ENCODE peak calls at places on chromosomes 16 and 17, in four cellular contexts. Q, A, M and N are unnamed samples.

GRCh38 chr16:12239953-12240485 is 263.5 kb downstream of the SNX29 start:
- DNase-seq in Q (no peak), A (no peak), M (peak), N (no peak)

GRCh38 chr17:40190197-40191021 is 13.1 kb downstream of the RAPGEFL1 start:
- DNase-seq in Q (no peak), A (no peak), M (peak), N (no peak)

GRCh38 chr17:16075949-16076348 is 76.3 kb downstream of the TTC19 start:
- DNase-seq in Q (no peak), A (no peak), M (no peak), N (no peak)

GRCh38 chr16:77611386-77611785 is 110.9 kb upstream of the NUDT7 start:
- DNase-seq in Q (no peak), A (no peak), M (no peak), N (no peak)

GRCh38 chr17:81556863-81557262 is 4.7 kb upstream of the FAAP100 start:
- DNase-seq in Q (no peak), A (no peak), M (no peak), N (no peak)

GRCh38 chr17:32265192-32265895 is at the start of gene RHBDL3:
- DNase-seq in Q (no peak), A (no peak), M (no peak), N (peak)

GRCh38 chr17:40538936-40539705 is 26.2 kb downstream of the CCR7 start:
- DNase-seq in Q (no peak), A (peak), M (peak), N (no peak)

GRCh38 chr17:199806-200603 is 18.6 kb upstream of the DOC2B start:
- DNase-seq in Q (no peak), A (peak), M (peak), N (no peak)

GRCh38 chr17:42002175-42002791 is 15.0 kb downstream of the DNAJC7 start:
- DNase-seq in Q (no peak), A (no peak), M (no peak), N (no peak)

GRCh38 chr17:29179232-29180036 is 764 bp downstream of the MYO18A start:
- DNase-seq in Q (peak), A (no peak), M (peak), N (peak)

GRCh38 chr16:50086176-50086575 is 20.4 kb downstream of the HEATR3 start:
- DNase-seq in Q (no peak), A (no peak), M (no peak), N (no peak)

GRCh38 chr16:82368041-82368440 is 198.0 kb upstream of the MPHOSPH6 start:
- DNase-seq in Q (peak), A (no peak), M (peak), N (peak)

DNA sequence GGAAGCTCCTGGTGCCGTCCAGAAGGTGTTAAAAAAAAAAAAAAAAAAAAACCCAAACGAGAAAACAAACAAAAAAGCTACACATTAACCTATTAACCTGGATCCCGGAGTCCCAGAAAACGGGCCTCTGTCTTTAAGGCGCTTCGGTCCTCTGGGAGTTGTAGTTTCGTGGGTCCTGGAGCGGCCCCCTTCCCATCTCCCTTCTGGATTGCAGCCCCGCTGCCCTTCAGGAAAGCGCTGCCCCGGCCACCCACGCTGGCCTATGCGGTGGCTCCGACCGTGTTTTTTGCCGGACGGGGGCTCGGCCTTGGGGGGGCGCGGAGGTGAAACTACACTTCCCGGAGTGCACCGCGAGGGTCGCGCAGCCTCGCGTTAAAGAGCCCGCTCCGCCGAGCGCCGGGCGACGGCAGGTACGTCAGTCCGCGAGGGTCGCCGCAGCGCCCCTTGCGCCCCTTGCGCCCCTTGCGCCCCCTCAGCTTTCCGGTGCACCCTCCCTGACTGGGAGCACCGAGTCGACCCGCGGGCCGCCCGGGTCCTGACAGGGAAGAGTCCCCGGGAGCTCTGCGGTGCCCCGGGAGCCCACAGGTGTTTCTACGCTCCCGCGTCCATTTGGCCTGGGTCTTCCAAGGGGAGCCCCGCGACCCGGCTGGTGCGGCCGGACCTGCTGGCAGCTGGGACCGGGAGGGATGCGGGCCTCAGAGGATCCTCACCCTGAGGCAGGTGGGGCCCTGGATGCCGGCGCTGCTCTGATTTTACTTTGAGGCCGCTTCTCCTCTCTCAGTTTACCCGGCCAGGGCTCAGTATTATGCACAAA is at the start of gene FCSK:
- DNase-seq in Q (peak), A (peak), M (peak), N (peak)
- TF ChIP-seq POLR2A in Q (no peak), A (no peak), M (peak), N (no peak)

GRCh38 chr16:69267633-69268032 is 43.5 kb upstream of the VPS4A start:
- DNase-seq in Q (no peak), A (no peak), M (no peak), N (no peak)
- TF ChIP-seq POLR2AphosphoS5 in Q (no peak), A (no peak), M (no peak), N (no peak)

DNA sequence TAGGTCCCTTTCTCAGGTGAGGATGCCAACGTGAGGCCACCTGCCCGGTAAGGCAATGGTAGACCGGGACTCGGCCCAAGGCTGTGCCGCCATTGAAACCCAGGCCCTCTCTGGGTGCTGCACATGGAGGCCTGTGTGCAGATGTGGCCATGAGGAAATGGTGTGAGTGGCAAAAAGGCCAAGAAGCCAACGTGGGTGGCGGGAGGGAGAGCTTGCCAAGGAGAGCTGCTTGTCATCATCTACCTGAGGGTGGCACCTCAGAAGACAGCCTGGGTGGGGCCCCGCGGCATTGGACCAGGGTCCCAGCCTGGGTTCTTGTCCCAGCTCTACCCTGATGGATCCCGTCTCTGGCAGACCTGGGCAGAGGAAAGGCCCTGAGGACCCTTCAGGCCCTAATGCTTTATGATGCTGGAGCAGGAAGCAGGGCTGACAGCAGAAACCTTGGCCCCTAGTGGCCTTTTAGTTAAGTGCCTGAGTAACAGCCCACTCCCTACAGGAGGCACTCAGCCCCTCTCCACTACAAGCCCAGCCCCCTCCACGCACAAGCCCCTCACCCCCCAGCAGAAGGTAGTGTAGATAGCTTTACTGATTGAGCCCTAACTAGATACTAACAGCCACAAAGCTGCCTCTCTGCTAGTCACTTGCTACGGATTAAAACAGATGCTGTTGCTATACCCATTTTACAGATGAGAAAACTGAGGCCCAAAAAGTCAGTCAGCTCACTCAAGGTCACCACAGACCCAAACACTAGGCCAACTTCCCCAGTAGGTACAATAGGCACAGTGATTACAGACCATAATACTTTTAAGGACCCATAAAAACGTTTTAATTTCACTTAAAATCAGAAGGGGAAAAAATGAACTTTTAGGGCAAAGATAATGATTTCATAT is 26.2 kb upstream of the KIFC3 start:
- DNase-seq in Q (no peak), A (no peak), M (no peak), N (no peak)
- TF ChIP-seq CTCF in Q (no peak), A (no peak), M (no peak), N (no peak)

GRCh38 chr16:67419502-67419901 is 3.2 kb upstream of the ZDHHC1 start:
- DNase-seq in Q (no peak), A (no peak), M (no peak), N (no peak)

GRCh38 chr16:67413978-67414891 is 2.0 kb downstream of the ZDHHC1 start:
- DNase-seq in Q (no peak), A (no peak), M (no peak), N (no peak)

GRCh38 chr16:67417333-67418061 is 1.2 kb upstream of the ZDHHC1 start:
- DNase-seq in Q (no peak), A (no peak), M (no peak), N (no peak)

GRCh38 chr16:67419931-67420330 is 3.7 kb upstream of the ZDHHC1 start:
- DNase-seq in Q (no peak), A (no peak), M (no peak), N (no peak)

DNA sequence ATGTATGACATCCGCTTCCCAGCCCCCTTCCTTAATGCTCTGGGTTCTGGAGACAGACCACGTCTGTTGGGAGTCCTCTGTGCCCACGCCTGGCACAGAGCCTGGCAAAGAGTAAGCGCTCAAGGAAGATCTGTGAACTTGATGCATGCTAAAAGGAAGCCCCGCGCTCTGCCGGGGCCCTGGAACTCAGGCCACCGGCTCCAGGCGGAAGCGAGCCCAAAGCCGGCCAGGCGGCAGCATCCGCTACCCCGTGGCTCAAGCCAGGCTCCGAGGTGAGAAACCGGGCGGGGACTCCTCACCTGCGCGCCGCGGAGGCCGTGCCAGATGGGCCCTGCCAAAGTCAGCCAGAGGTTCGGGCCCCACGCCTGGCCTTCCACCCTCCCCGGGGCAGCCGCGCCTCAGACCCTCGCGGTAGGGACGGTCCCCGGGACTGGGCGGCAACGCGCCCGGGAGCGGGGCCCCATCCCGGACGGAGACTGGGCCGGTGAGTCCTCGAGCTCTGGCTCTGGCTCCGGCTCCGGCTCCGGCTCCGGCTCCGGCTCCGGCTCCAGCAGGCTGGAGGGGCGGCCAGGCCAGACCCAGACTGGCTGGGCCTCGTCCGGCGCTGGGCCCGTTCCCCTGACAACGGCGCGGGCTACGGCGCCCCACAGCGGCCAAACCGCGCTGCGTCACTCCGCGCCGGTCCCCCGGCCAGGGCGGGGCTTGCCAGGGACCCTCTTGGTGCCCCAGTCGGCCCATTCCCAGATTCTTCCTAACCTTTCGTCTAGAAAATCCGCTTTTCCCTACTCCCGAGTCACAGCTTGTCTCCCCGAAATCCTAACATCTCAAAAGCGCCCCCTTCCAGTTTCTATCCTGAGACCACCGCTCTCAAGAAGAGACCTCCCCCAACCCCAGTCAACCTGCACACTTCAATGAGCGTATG is at the start of gene ZDHHC1:
- DNase-seq in Q (peak), A (peak), M (peak), N (peak)
- TF ChIP-seq POLR2A in Q (peak), A (peak), M (no peak), N (no peak)

DNA sequence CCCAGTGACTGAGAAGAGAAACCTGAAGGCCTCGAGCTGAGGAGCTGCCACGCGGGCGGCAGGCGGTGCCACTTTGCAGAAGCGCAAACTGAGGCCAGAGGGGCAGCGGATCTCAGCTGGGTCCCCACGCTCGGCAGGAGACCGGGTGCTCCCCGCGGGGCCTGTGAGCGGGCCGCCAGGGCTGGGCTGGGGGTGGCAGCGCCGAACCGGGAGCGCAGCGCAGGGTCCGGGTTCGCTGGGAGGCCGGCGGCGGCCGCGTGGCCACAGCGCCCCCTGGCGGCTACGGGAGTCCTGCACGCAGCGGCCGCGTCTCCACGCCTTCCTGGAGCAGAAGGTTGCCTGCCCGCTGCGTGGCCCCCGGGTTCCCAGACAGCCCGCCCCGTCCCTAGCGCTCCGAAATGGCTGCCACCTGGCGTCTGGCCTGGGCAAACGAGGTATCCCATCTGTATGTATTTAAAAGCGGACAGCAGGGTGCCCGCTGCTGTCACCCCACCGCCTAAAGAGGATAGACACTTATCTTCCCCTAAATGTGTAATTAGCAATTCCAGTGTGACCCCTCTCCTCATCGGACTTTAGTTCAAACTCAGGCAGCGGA is 96.1 kb upstream of the CDH5 start:
- DNase-seq in Q (peak), A (peak), M (peak), N (peak)
- TF ChIP-seq POLR2AphosphoS5 in Q (no peak), A (no peak), M (no peak), N (no peak)